ENCODE peak calls at places on chromosomes 6 and 20, in four cellular contexts. W is H9, J is activated T-cell treated with anti-CD3 and anti-CD28 coated beads for 24 hours, S is T1000. X is an unnamed sample.

GRCh38 chr6:119129968-119130484 is 51.6 kb upstream of the FAM184A start:
- DNase-seq in W (no peak), J (no peak), S (no peak), X (no peak)

GRCh38 chr20:19828233-19828632 is 70.2 kb downstream of the RIN2 start:
- DNase-seq in J (peak), S (peak), W (no peak), X (no peak)

GRCh38 chr6:141117869-141118268 is 1014.9 kb upstream of the GJE1 start:
- DNase-seq in W (no peak), S (no peak), J (no peak), X (no peak)

GRCh38 chr6:40710626-40711354 is 123.6 kb upstream of the LRFN2 start:
- DNase-seq in S (no peak), J (no peak), W (no peak), X (no peak)

GRCh38 chr6:150996968-150997367 is 131.5 kb downstream of the MTHFD1L start:
- DNase-seq in J (no peak), S (no peak), W (no peak), X (no peak)

GRCh38 chr6:52177961-52178360 is 8.2 kb upstream of the IL17A start:
- DNase-seq in S (no peak), W (no peak), J (no peak), X (no peak)

GRCh38 chr6:19524787-19525186 is 312.4 kb upstream of the ID4 start:
- DNase-seq in W (no peak), S (no peak), J (no peak), X (no peak)

GRCh38 chr6:30754631-30755030 is 10.3 kb upstream of the IER3 start:
- DNase-seq in S (no peak), J (no peak), W (no peak), X (no peak)

GRCh38 chr6:52617087-52617486 is 40.2 kb upstream of the TRAM2 start:
- DNase-seq in W (no peak), J (no peak), S (no peak), X (no peak)